ENCODE peak calls at places on chromosomes 11 and 22, in five cellular contexts. S is A549, K is transverse colon, A is stomach, E is K562. Z is an unnamed sample.

GRCh38 chr11:103892603-103893002 is 143.8 kb upstream of the DDI1 start:
- DNase-seq in K (no peak), S (peak), A (no peak), E (no peak), Z (no peak)

GRCh38 chr22:38177926-38178604 is 3.6 kb downstream of the PLA2G6 start:
- DNase-seq in E (peak), K (peak), S (peak), A (peak), Z (no peak)

GRCh38 chr11:27100534-27100933 is 59.9 kb downstream of the BBOX1 start:
- DNase-seq in A (no peak), K (no peak), E (no peak), S (no peak), Z (no peak)

GRCh38 chr11:19984048-19984742 is 176.1 kb downstream of the DBX1 start:
- DNase-seq in E (no peak), A (no peak), S (no peak), K (no peak), Z (no peak)

GRCh38 chr11:44565746-44566558 is 489 bp downstream of the CD82 start:
- DNase-seq in S (no peak), K (no peak), A (no peak), E (no peak), Z (peak)

GRCh38 chr22:48712558-48712957 is 1115.1 kb downstream of the BRD1 start:
- DNase-seq in S (no peak), K (no peak), A (no peak), E (no peak), Z (no peak)

GRCh38 chr11:18650859-18651557 is 16.9 kb upstream of the SPTY2D1 start:
- DNase-seq in A (peak), E (peak), K (peak), S (no peak), Z (peak)

GRCh38 chr11:44409558-44410236 is 99.8 kb upstream of the ALX4 start:
- DNase-seq in A (no peak), E (no peak), K (no peak), S (no peak), Z (no peak)

GRCh38 chr11:12461516-12461915 is 84.1 kb downstream of the PARVA start:
- DNase-seq in A (no peak), E (peak), S (no peak), K (no peak), Z (no peak)

GRCh38 chr11:114297806-114298700 is 1.9 kb downstream of the NNMT start:
- DNase-seq in A (no peak), S (no peak), K (no peak), E (peak), Z (no peak)

GRCh38 chr11:110297082-110297725 is 790 bp upstream of the RDX start:
- DNase-seq in E (peak), A (no peak), K (no peak), S (no peak), Z (no peak)

GRCh38 chr11:58465690-58466089 is 23.7 kb upstream of the OR5B12 start:
- DNase-seq in E (no peak), S (no peak), A (no peak), K (no peak), Z (no peak)

GRCh38 chr11:66479741-66480115 is 506 bp upstream of the DPP3 start:
- DNase-seq in A (no peak), K (no peak), S (peak), E (no peak), Z (no peak)

GRCh38 chr22:49976439-49977175 is 16.0 kb downstream of the PIM3 start:
- DNase-seq in S (no peak), E (peak), A (peak), K (peak), Z (no peak)

GRCh38 chr22:50271011-50271394 is 823 bp upstream of the MAPK11 start:
- DNase-seq in E (no peak), K (no peak), A (no peak), S (no peak), Z (no peak)

GRCh38 chr11:96567193-96567592 is 177.4 kb downstream of the JRKL start:
- DNase-seq in E (no peak), K (no peak), A (no peak), S (no peak), Z (no peak)

GRCh38 chr11:50174189-50174588 is 141.5 kb downstream of the OR4C45 start:
- DNase-seq in S (no peak), E (no peak), A (no peak), K (no peak), Z (no peak)

GRCh38 chr22:41995211-41995610 is 3.4 kb upstream of the WBP2NL start:
- DNase-seq in K (no peak), S (no peak), A (no peak), E (no peak), Z (no peak)

GRCh38 chr11:1542267-1542666 is 29.8 kb downstream of the DUSP8 start:
- DNase-seq in A (no peak), E (no peak), S (no peak), K (peak), Z (no peak)

GRCh38 chr11:2919837-2920236 is 9.4 kb downstream of the PHLDA2 start:
- DNase-seq in S (no peak), A (no peak), E (no peak), K (no peak), Z (peak)

GRCh38 chr11:26187639-26188038 is 144.3 kb upstream of the ANO3 start:
- DNase-seq in E (no peak), K (no peak), S (no peak), A (no peak), Z (no peak)

GRCh38 chr22:48838846-48839730 is 988.6 kb downstream of the BRD1 start:
- DNase-seq in S (no peak), A (no peak), K (no peak), E (no peak), Z (no peak)

GRCh38 chr22:40666151-40666848 is 13.0 kb upstream of the MCHR1 start:
- DNase-seq in A (no peak), S (no peak), K (no peak), E (no peak), Z (no peak)

GRCh38 chr11:126317681-126318641 is 14.1 kb downstream of the DCPS start:
- DNase-seq in E (no peak), S (no peak), K (peak), A (no peak), Z (no peak)

GRCh38 chr11:134292661-134293060 is 16.5 kb downstream of the GLB1L3 start:
- DNase-seq in A (no peak), S (no peak), E (no peak), K (no peak), Z (no peak)

GRCh38 chr11:134290646-134291045 is 14.5 kb downstream of the GLB1L3 start:
- DNase-seq in A (no peak), S (no peak), E (peak), K (no peak), Z (no peak)

GRCh38 chr11:134289167-134289566 is 13.0 kb downstream of the GLB1L3 start:
- DNase-seq in S (no peak), A (no peak), E (no peak), K (no peak), Z (no peak)

GRCh38 chr11:134289789-134290188 is 13.6 kb downstream of the GLB1L3 start:
- DNase-seq in S (no peak), E (peak), A (no peak), K (no peak), Z (peak)

GRCh38 chr11:134291196-134291595 is 15.0 kb downstream of the GLB1L3 start:
- DNase-seq in A (no peak), K (no peak), S (no peak), E (no peak), Z (no peak)
- TF ChIP-seq EP300 in A (no peak), K (no peak), S (no peak), E (no peak), Z (no peak)

GRCh38 chr11:130198964-130199363 is 39.4 kb downstream of the ST14 start:
- DNase-seq in K (no peak), E (no peak), S (no peak), A (no peak), Z (no peak)
- TF ChIP-seq CTCF in K (no peak), E (peak), S (no peak), A (no peak), Z (no peak)

GRCh38 chr11:85718991-85719807 is 33.2 kb upstream of the CCDC89 start:
- DNase-seq in E (no peak), S (peak), A (no peak), K (no peak), Z (no peak)
- TF ChIP-seq EP300 in E (no peak), S (no peak), A (no peak), K (no peak), Z (no peak)

GRCh38 chr22:25060522-25061071 is 108.1 kb downstream of the KIAA1671 start:
- DNase-seq in A (no peak), E (no peak), K (no peak), S (no peak), Z (no peak)
- TF ChIP-seq CTCF in A (no peak), E (peak), K (no peak), S (no peak), Z (no peak)

DNA sequence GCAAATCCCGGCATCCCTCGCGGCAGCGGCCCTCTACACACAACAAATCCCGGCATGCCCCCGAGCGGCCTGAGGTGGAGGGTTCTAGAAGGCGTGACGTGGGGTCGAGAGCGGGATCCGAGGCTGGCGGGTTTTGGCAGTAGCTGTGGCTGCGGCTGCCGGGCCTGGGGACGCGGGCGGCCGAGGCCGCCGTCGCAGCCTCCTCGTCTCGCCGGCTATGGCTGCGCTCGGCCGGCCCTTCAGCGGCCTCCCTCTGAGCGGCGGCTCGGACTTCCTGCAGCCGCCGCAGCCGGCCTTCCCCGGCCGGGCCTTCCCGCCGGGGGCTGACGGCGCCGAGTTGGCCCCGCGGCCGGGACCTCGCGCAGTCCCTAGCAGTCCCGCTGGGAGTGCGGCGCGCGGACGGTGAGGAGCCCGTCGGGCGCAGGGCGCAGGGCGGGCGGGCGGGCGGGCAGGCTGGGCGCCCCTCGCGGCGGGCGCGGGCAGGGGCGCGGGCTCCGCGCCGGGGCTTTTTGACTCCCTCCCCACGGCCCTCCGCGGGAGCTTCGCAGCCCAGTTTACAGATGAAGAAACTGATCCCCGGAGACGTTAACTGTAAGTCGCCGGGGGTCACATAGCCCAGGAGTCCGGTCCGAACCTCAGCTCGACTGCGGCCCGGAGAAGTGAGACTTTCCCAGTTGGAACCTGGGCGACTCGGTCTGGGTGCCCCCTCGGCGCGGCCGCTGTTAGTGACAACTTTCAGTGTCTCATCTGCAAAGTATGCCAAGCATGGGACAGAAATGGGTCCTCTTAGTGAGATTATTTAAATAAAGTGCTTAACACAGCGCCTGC is at the start of gene CCDC117:
- DNase-seq in K (peak), S (peak), A (peak), E (peak), Z (peak)
- TF ChIP-seq EP300 in K (no peak), S (no peak), A (no peak), E (no peak), Z (no peak)

GRCh38 chr11:46890665-46891064 is 27.7 kb downstream of the LRP4 start:
- DNase-seq in E (no peak), S (no peak), A (no peak), K (no peak), Z (no peak)

GRCh38 chr11:46892109-46892508 is 26.2 kb downstream of the LRP4 start:
- DNase-seq in S (no peak), E (no peak), A (no peak), K (no peak), Z (no peak)

GRCh38 chr11:46888636-46889035 is 29.7 kb downstream of the LRP4 start:
- DNase-seq in A (no peak), S (no peak), K (no peak), E (no peak), Z (no peak)

GRCh38 chr11:46889689-46890475 is 28.5 kb downstream of the LRP4 start:
- DNase-seq in A (peak), S (peak), K (peak), E (peak), Z (no peak)

DNA sequence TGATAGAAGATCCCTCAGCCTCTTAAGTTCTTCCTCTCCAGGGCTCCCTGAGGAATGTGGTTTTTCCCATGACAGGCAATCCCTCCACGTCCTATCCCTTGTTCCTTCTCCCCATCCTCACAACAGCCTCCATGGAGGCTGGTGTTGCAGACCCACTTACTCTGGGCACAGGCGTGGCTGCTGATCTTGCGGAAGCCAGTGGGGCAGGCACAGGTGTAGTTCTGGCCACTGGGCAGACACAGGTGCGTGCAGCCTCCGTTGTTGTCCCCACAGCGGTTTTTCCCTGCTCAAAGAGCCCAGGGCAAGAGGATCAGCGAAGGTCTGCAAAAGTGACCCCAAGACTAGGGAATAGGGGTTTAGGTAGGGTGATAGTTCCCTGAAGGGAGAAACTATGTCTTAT is 29.1 kb downstream of the LRP4 start:
- DNase-seq in E (no peak), S (no peak), K (no peak), A (no peak), Z (no peak)
- TF ChIP-seq CTCF in E (no peak), S (no peak), K (no peak), A (no peak), Z (no peak)

GRCh38 chr11:17207317-17208256 is at the start of gene PIK3C2A:
- DNase-seq in K (peak), E (peak), A (peak), S (peak), Z (peak)
- TF ChIP-seq EP300 in K (no peak), E (no peak), A (no peak), S (no peak), Z (peak)

Z was measured in upper lobe of left lung.